ENCODE peak calls at places on chromosomes 4 and X, in nine cellular contexts. One of them, this sample, is unnamed.

GRCh38 chrX:46310815-46311497 is 234.3 kb downstream of the ZNF674 start:
- DNase-seq in hepatocyte: no peak
- DNase-seq in osteoblast: peak; percentile 59
- DNase-seq in GM23248: peak; percentile 33
- DNase-seq in PC-9: no peak
- DNase-seq in mesendoderm: no peak
- DNase-seq in GM23338: no peak
- DNase-seq in A549: no peak
- DNase-seq in fibroblast of lung: no peak
- DNase-seq in this sample: no peak

GRCh38 chr4:76373919-76374552 is 46.9 kb downstream of the CCDC158 start:
- DNase-seq in osteoblast: no peak
- DNase-seq in fibroblast of lung: peak; percentile 34
- DNase-seq in mesendoderm: no peak
- DNase-seq in GM23248: peak; percentile 70
- DNase-seq in A549: peak; percentile 3
- DNase-seq in PC-9: no peak
- DNase-seq in hepatocyte: no peak
- DNase-seq in GM23338: no peak
- DNase-seq in this sample: no peak

GRCh38 chr4:173860079-173860478 is 330.1 kb upstream of the HAND2 start:
- DNase-seq in osteoblast: no peak
- DNase-seq in fibroblast of lung: peak; percentile 9
- DNase-seq in A549: no peak
- DNase-seq in GM23248: no peak
- DNase-seq in hepatocyte: no peak
- DNase-seq in mesendoderm: no peak
- DNase-seq in PC-9: no peak
- DNase-seq in GM23338: no peak
- DNase-seq in this sample: no peak

GRCh38 chrX:29196501-29196900 is 609.3 kb downstream of the IL1RAPL1 start:
- DNase-seq in PC-9: no peak
- DNase-seq in A549: no peak
- DNase-seq in hepatocyte: no peak
- DNase-seq in GM23338: no peak
- DNase-seq in osteoblast: no peak
- DNase-seq in fibroblast of lung: no peak
- DNase-seq in GM23248: no peak
- DNase-seq in mesendoderm: peak; percentile 73
- DNase-seq in this sample: no peak

GRCh38 chrX:139933904-139934303 is 1.1 kb upstream of the ATP11C start:
- DNase-seq in osteoblast: peak; percentile 66
- DNase-seq in A549: peak; percentile 7
- DNase-seq in hepatocyte: peak; percentile 32
- DNase-seq in mesendoderm: no peak
- DNase-seq in GM23248: no peak
- DNase-seq in GM23338: no peak
- DNase-seq in fibroblast of lung: no peak
- DNase-seq in PC-9: no peak
- DNase-seq in this sample: no peak

GRCh38 chrX:140141444-140142029 is 176.2 kb upstream of the CXorf66 start:
- DNase-seq in hepatocyte: peak; percentile 41
- DNase-seq in GM23248: peak; percentile 41
- DNase-seq in mesendoderm: peak; percentile 16
- DNase-seq in GM23338: peak; percentile 44
- DNase-seq in PC-9: peak; percentile 16
- DNase-seq in fibroblast of lung: no peak
- DNase-seq in A549: peak; percentile 35
- DNase-seq in osteoblast: peak; percentile 14
- DNase-seq in this sample: peak; percentile 2

GRCh38 chrX:53048169-53049126 is at the start of gene GPR173:
- DNase-seq in PC-9: peak; percentile 50
- DNase-seq in hepatocyte: peak; percentile 52
- DNase-seq in osteoblast: peak; percentile 93
- DNase-seq in GM23338: peak; percentile 57
- DNase-seq in A549: no peak
- DNase-seq in fibroblast of lung: peak; percentile 81
- DNase-seq in GM23248: peak; percentile 64
- DNase-seq in mesendoderm: peak; percentile 68
- DNase-seq in this sample: no peak

GRCh38 chrX:129823115-129823514 is 20.6 kb downstream of the ZDHHC9 start:
- DNase-seq in A549: peak; percentile 58
- DNase-seq in GM23248: peak; percentile 57
- DNase-seq in hepatocyte: peak; percentile 56
- DNase-seq in PC-9: peak; percentile 18
- DNase-seq in fibroblast of lung: peak; percentile 10
- DNase-seq in GM23338: peak; percentile 63
- DNase-seq in osteoblast: no peak
- DNase-seq in mesendoderm: peak; percentile 39
- DNase-seq in this sample: no peak

GRCh38 chrX:123424546-123424945 is 240.5 kb downstream of the GRIA3 start:
- DNase-seq in osteoblast: no peak
- DNase-seq in hepatocyte: no peak
- DNase-seq in fibroblast of lung: peak; percentile 85
- DNase-seq in GM23248: peak; percentile 78
- DNase-seq in A549: peak; percentile 5
- DNase-seq in GM23338: no peak
- DNase-seq in PC-9: no peak
- DNase-seq in mesendoderm: no peak
- DNase-seq in this sample: no peak

GRCh38 chr4:68375667-68376559 is 26.0 kb upstream of the YTHDC1 start:
- DNase-seq in mesendoderm: peak; percentile 82
- DNase-seq in GM23338: peak; percentile 81
- DNase-seq in hepatocyte: peak; percentile 74
- DNase-seq in fibroblast of lung: peak; percentile 54
- DNase-seq in GM23248: peak; percentile 79
- DNase-seq in PC-9: peak; percentile 40
- DNase-seq in osteoblast: peak; percentile 84
- DNase-seq in A549: peak; percentile 75
- DNase-seq in this sample: peak; percentile 81

GRCh38 chrX:53223955-53224859 is 800 bp downstream of the KDM5C start:
- DNase-seq in PC-9: no peak
- DNase-seq in fibroblast of lung: peak; percentile 86
- DNase-seq in mesendoderm: peak; percentile 18
- DNase-seq in GM23248: peak; percentile 79
- DNase-seq in hepatocyte: peak; percentile 35
- DNase-seq in A549: peak; percentile 13
- DNase-seq in osteoblast: peak; percentile 90
- DNase-seq in GM23338: peak; percentile 24
- DNase-seq in this sample: peak; percentile 28

GRCh38 chrX:115940888-115941332 is 229.6 kb upstream of the AGTR2 start:
- DNase-seq in A549: peak; percentile 4
- DNase-seq in GM23338: peak; percentile 80
- DNase-seq in hepatocyte: no peak
- DNase-seq in mesendoderm: peak; percentile 78
- DNase-seq in PC-9: peak; percentile 81
- DNase-seq in fibroblast of lung: peak; percentile 15
- DNase-seq in GM23248: peak; percentile 2
- DNase-seq in osteoblast: peak; percentile 73
- DNase-seq in this sample: no peak
- H3K4me2 ChIP-seq in A549: no peak overlapping the region
- H3K4me2 ChIP-seq in GM23338: no peak overlapping the region
- H3K4me2 ChIP-seq in hepatocyte: no peak overlapping the region
- H3K4me2 ChIP-seq in mesendoderm: no peak overlapping the region
- H3K4me2 ChIP-seq in PC-9: peak overlapping the region; percentile 60
- H3K4me2 ChIP-seq in fibroblast of lung: no peak overlapping the region
- H3K4me2 ChIP-seq in GM23248: no peak overlapping the region
- H3K4me2 ChIP-seq in osteoblast: no peak overlapping the region
- H3K4me2 ChIP-seq in this sample: no peak overlapping the region

GRCh38 chr4:184808719-184809062 is 17.1 kb downstream of the ACSL1 start:
- DNase-seq in GM23338: no peak
- DNase-seq in osteoblast: no peak
- DNase-seq in fibroblast of lung: no peak
- DNase-seq in hepatocyte: no peak
- DNase-seq in A549: no peak
- DNase-seq in mesendoderm: no peak
- DNase-seq in GM23248: peak; percentile 13
- DNase-seq in PC-9: no peak
- DNase-seq in this sample: no peak

GRCh38 chr4:184807261-184807660 is 18.5 kb downstream of the ACSL1 start:
- DNase-seq in fibroblast of lung: peak; percentile 22
- DNase-seq in mesendoderm: no peak
- DNase-seq in osteoblast: no peak
- DNase-seq in GM23338: no peak
- DNase-seq in A549: no peak
- DNase-seq in PC-9: no peak
- DNase-seq in hepatocyte: no peak
- DNase-seq in GM23248: no peak
- DNase-seq in this sample: no peak

GRCh38 chr4:184806246-184806550 is 19.6 kb downstream of the ACSL1 start:
- DNase-seq in osteoblast: peak; percentile 69
- DNase-seq in mesendoderm: no peak
- DNase-seq in PC-9: no peak
- DNase-seq in fibroblast of lung: no peak
- DNase-seq in A549: no peak
- DNase-seq in GM23338: no peak
- DNase-seq in GM23248: no peak
- DNase-seq in hepatocyte: no peak
- DNase-seq in this sample: no peak

GRCh38 chr4:184806711-184807110 is 19.1 kb downstream of the ACSL1 start:
- DNase-seq in hepatocyte: no peak
- DNase-seq in GM23338: no peak
- DNase-seq in PC-9: no peak
- DNase-seq in mesendoderm: no peak
- DNase-seq in GM23248: no peak
- DNase-seq in osteoblast: no peak
- DNase-seq in A549: no peak
- DNase-seq in fibroblast of lung: no peak
- DNase-seq in this sample: no peak

GRCh38 chr4:184807797-184808718 is 17.7 kb downstream of the ACSL1 start:
- DNase-seq in GM23248: peak; percentile 61
- DNase-seq in PC-9: no peak
- DNase-seq in hepatocyte: no peak
- DNase-seq in GM23338: peak; percentile 91
- DNase-seq in fibroblast of lung: peak; percentile 81
- DNase-seq in osteoblast: no peak
- DNase-seq in A549: no peak
- DNase-seq in mesendoderm: peak; percentile 46
- DNase-seq in this sample: no peak
- H3K4me2 ChIP-seq in GM23248: no peak overlapping the region
- H3K4me2 ChIP-seq in PC-9: peak overlapping the region; percentile 19
- H3K4me2 ChIP-seq in hepatocyte: peak overlapping the region; percentile 5
- H3K4me2 ChIP-seq in GM23338: peak overlapping the region; percentile 66
- H3K4me2 ChIP-seq in fibroblast of lung: peak overlapping the region; percentile 52
- H3K4me2 ChIP-seq in osteoblast: peak overlapping the region; percentile 21
- H3K4me2 ChIP-seq in A549: peak overlapping the region; percentile 48
- H3K4me2 ChIP-seq in mesendoderm: no peak overlapping the region
- H3K4me2 ChIP-seq in this sample: peak overlapping the region; percentile 42

DNA sequence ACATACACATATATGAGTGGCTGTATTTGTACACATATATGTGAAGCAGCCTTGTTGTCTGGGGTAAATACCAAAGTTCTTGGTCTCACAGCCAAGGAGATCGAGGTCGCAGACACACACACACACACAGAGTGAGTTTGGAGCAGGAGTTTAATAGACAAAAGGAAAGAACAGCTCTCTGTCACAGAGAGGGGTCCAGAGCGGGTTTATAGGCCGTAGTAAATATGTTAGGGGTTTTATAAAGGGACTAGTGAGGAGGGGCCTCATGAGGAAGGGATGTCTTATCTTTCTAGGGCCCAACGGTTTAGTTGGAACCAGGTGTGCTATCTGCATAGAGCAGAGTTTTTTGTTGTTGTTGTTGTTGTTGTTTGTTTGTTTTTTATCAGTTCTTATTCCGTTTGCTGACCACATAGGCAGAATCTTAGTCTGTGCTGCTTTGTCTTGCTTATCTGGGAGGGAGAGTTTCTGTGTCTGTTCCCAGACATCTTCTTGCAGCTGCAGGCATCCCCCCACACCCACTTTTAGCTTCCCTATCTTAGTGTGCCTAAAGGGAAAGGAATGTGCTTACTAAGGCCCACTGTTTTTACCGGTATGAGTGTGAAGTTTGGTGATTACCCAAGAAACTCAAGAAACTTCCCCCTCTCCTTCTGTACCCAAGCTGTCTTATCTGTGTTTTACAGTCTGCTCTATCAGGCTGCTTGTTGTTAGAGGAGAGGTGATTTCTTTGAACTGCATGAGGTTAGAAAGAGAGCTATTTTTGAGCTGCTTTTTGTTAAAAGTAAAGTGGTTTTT is 91.9 kb downstream of the TENT5D start:
- DNase-seq in mesendoderm: peak; percentile 91
- DNase-seq in hepatocyte: peak; percentile 54
- DNase-seq in PC-9: no peak
- DNase-seq in A549: no peak
- DNase-seq in GM23338: peak; percentile 21
- DNase-seq in fibroblast of lung: peak; percentile 6
- DNase-seq in GM23248: peak; percentile 0
- DNase-seq in osteoblast: no peak
- DNase-seq in this sample: no peak
- H3K4me2 ChIP-seq in mesendoderm: no peak overlapping the region
- H3K4me2 ChIP-seq in hepatocyte: peak overlapping the region; percentile 64
- H3K4me2 ChIP-seq in PC-9: no peak overlapping the region
- H3K4me2 ChIP-seq in A549: peak overlapping the region; percentile 26
- H3K4me2 ChIP-seq in GM23338: peak overlapping the region; percentile 43
- H3K4me2 ChIP-seq in fibroblast of lung: no peak overlapping the region
- H3K4me2 ChIP-seq in GM23248: no peak overlapping the region
- H3K4me2 ChIP-seq in osteoblast: no peak overlapping the region
- H3K4me2 ChIP-seq in this sample: no peak overlapping the region

GRCh38 chr4:23999714-24000113 is 109.9 kb upstream of the PPARGC1A start:
- DNase-seq in osteoblast: peak; percentile 58
- DNase-seq in PC-9: no peak
- DNase-seq in A549: no peak
- DNase-seq in mesendoderm: no peak
- DNase-seq in fibroblast of lung: peak; percentile 65
- DNase-seq in GM23338: no peak
- DNase-seq in GM23248: peak; percentile 23
- DNase-seq in hepatocyte: no peak
- DNase-seq in this sample: no peak
- H3K4me2 ChIP-seq in osteoblast: no peak overlapping the region
- H3K4me2 ChIP-seq in PC-9: no peak overlapping the region
- H3K4me2 ChIP-seq in A549: no peak overlapping the region
- H3K4me2 ChIP-seq in mesendoderm: no peak overlapping the region
- H3K4me2 ChIP-seq in fibroblast of lung: no peak overlapping the region
- H3K4me2 ChIP-seq in GM23338: no peak overlapping the region
- H3K4me2 ChIP-seq in GM23248: no peak overlapping the region
- H3K4me2 ChIP-seq in hepatocyte: no peak overlapping the region
- H3K4me2 ChIP-seq in this sample: no peak overlapping the region

GRCh38 chr4:108010167-108010566 is 20.5 kb downstream of the HADH start:
- DNase-seq in mesendoderm: no peak
- DNase-seq in GM23248: peak; percentile 83
- DNase-seq in A549: no peak
- DNase-seq in GM23338: no peak
- DNase-seq in osteoblast: peak; percentile 88
- DNase-seq in fibroblast of lung: peak; percentile 89
- DNase-seq in PC-9: no peak
- DNase-seq in hepatocyte: no peak
- DNase-seq in this sample: no peak
- H3K4me2 ChIP-seq in mesendoderm: no peak overlapping the region
- H3K4me2 ChIP-seq in GM23248: peak overlapping the region; percentile 58
- H3K4me2 ChIP-seq in A549: no peak overlapping the region
- H3K4me2 ChIP-seq in GM23338: no peak overlapping the region
- H3K4me2 ChIP-seq in osteoblast: peak overlapping the region; percentile 25
- H3K4me2 ChIP-seq in fibroblast of lung: no peak overlapping the region
- H3K4me2 ChIP-seq in PC-9: no peak overlapping the region
- H3K4me2 ChIP-seq in hepatocyte: no peak overlapping the region
- H3K4me2 ChIP-seq in this sample: no peak overlapping the region

GRCh38 chr4:39715788-39716187 is 17.9 kb downstream of the UBE2K start:
- DNase-seq in PC-9: no peak
- DNase-seq in A549: no peak
- DNase-seq in GM23248: no peak
- DNase-seq in fibroblast of lung: no peak
- DNase-seq in osteoblast: no peak
- DNase-seq in hepatocyte: no peak
- DNase-seq in GM23338: no peak
- DNase-seq in mesendoderm: no peak
- DNase-seq in this sample: no peak
- H3K4me2 ChIP-seq in PC-9: no peak overlapping the region
- H3K4me2 ChIP-seq in A549: no peak overlapping the region
- H3K4me2 ChIP-seq in GM23248: no peak overlapping the region
- H3K4me2 ChIP-seq in fibroblast of lung: no peak overlapping the region
- H3K4me2 ChIP-seq in osteoblast: no peak overlapping the region
- H3K4me2 ChIP-seq in hepatocyte: no peak overlapping the region
- H3K4me2 ChIP-seq in GM23338: no peak overlapping the region
- H3K4me2 ChIP-seq in mesendoderm: no peak overlapping the region
- H3K4me2 ChIP-seq in this sample: no peak overlapping the region